ENCODE peak calls at places on chromosome 20, in eight cellular contexts. W is NCI-H2171 treated with DMSO at 0.1 percent for 48 hours, E is progenitor cell of endocrine pancreas, V is SK-N-DZ, I is WTC11, P is ovary, B is T-cell, J is HFFc6. H is an unnamed sample.

GRCh38 chr20:47540443-47541354 is 39.0 kb downstream of the NCOA3 start:
- DNase-seq in W (no peak), E (no peak), V (no peak), I (no peak), P (no peak), B (no peak), J (peak; percentile 37), H (no peak)

GRCh38 chr20:24303393-24303792 is 166.0 kb upstream of the SYNDIG1 start:
- DNase-seq in W (no peak), E (no peak), V (no peak), I (no peak), P (no peak), B (no peak), J (peak; percentile 40), H (no peak)

GRCh38 chr20:47768016-47768953 is 17.0 kb downstream of the SULF2 start:
- DNase-seq in W (no peak), E (no peak), V (no peak), I (no peak), P (peak; percentile 55), B (no peak), J (no peak), H (no peak)

GRCh38 chr20:41003143-41003932 is 25.3 kb upstream of the TOP1 start:
- DNase-seq in W (peak; percentile 89), E (no peak), V (no peak), I (no peak), P (no peak), B (peak; percentile 17), J (peak; percentile 98), H (no peak)

GRCh38 chr20:1327827-1328679 is 886 bp downstream of the SDCBP2 start:
- DNase-seq in W (no peak), E (no peak), V (no peak), I (no peak), P (no peak), B (no peak), J (no peak), H (no peak)

GRCh38 chr20:63411898-63412631 is 50.9 kb upstream of the CHRNA4 start:
- DNase-seq in W (no peak), E (no peak), V (no peak), I (no peak), P (no peak), B (no peak), J (no peak), H (no peak)

GRCh38 chr20:20038586-20038985 is 13.7 kb downstream of the CRNKL1 start:
- DNase-seq in W (no peak), E (no peak), V (no peak), I (no peak), P (no peak), B (no peak), J (no peak), H (no peak)

GRCh38 chr20:4513720-4514119 is 208.0 kb upstream of the PRND start:
- DNase-seq in W (no peak), E (no peak), V (no peak), I (no peak), P (no peak), B (no peak), J (peak; percentile 71), H (no peak)

GRCh38 chr20:60474385-60474910 is 516.2 kb downstream of the CDH26 start:
- DNase-seq in W (no peak), E (no peak), V (no peak), I (no peak), P (no peak), B (no peak), J (no peak), H (no peak)

GRCh38 chr20:11894072-11894471 is 23.6 kb upstream of the BTBD3 start:
- DNase-seq in W (no peak), E (no peak), V (no peak), I (no peak), P (no peak), B (no peak), J (no peak), H (no peak)

GRCh38 chr20:50478162-50479036 is 31.8 kb upstream of the PTPN1 start:
- DNase-seq in W (no peak), E (no peak), V (peak; percentile 65), I (peak; percentile 78), P (peak; percentile 39), B (peak; percentile 52), J (no peak), H (peak; percentile 71)

GRCh38 chr20:478949-479429 is 16.7 kb upstream of the TBC1D20 start:
- DNase-seq in W (peak; percentile 68), E (no peak), V (peak; percentile 64), I (no peak), P (no peak), B (no peak), J (peak; percentile 57), H (peak; percentile 38)

GRCh38 chr20:24651171-24651972 is 181.9 kb downstream of the SYNDIG1 start:
- DNase-seq in W (no peak), E (no peak), V (no peak), I (no peak), P (no peak), B (no peak), J (peak; percentile 94), H (no peak)

GRCh38 chr20:48827880-48828733 is at the start of gene PREX1:
- DNase-seq in W (peak; percentile 80), E (peak; percentile 60), V (peak; percentile 52), I (peak; percentile 81), P (peak; percentile 68), B (peak; percentile 60), J (no peak), H (peak; percentile 91)

GRCh38 chr20:48295445-48295903 is 510.2 kb upstream of the SULF2 start:
- DNase-seq in W (peak; percentile 31), E (no peak), V (peak; percentile 97), I (no peak), P (no peak), B (no peak), J (peak; percentile 89), H (peak; percentile 18)

GRCh38 chr20:21395666-21396044 is 1.7 kb downstream of the NKX2-4 start:
- DNase-seq in W (no peak), E (no peak), V (no peak), I (peak; percentile 27), P (no peak), B (peak; percentile 49), J (no peak), H (no peak)

GRCh38 chr20:23624307-23624706 is 13.4 kb downstream of the CST3 start:
- DNase-seq in W (no peak), E (no peak), V (no peak), I (no peak), P (no peak), B (no peak), J (no peak), H (no peak)

GRCh38 chr20:24950836-24951525 is 1.9 kb downstream of the CST7 start:
- DNase-seq in W (peak; percentile 27), E (no peak), V (peak; percentile 60), I (no peak), P (no peak), B (no peak), J (no peak), H (no peak)

H was measured in endothelial cell.